ENCODE peak calls at places on chromosomes 13 and 19, in eight cellular contexts. O is PC-9, U is dorsolateral prefrontal cortex, H is left ventricle myocardium inferior, A is uterus, Z is endodermal cell, Y is cardiac fibroblast, V is stomach. B is an unnamed sample.

GRCh38 chr19:29663861-29664752 is 1.2 kb upstream of the PLEKHF1 start:
- DNase-seq in O (peak; percentile 92), U (no peak), H (no peak), A (no peak), Z (no peak), Y (no peak), V (no peak), B (peak; percentile 52)

GRCh38 chr13:105139380-105140285 is 1395.8 kb downstream of the EFNB2 start:
- DNase-seq in O (peak; percentile 77), U (no peak), H (peak; percentile 26), A (no peak), Z (peak; percentile 59), Y (peak; percentile 50), V (peak; percentile 27), B (peak; percentile 8)

GRCh38 chr19:22515435-22515834 is 93.3 kb upstream of the ZNF98 start:
- DNase-seq in O (no peak), U (no peak), H (no peak), A (no peak), Z (no peak), Y (no peak), V (no peak), B (no peak)

GRCh38 chr13:90039516-90039915 is 1308.0 kb upstream of the MIR17HG start:
- DNase-seq in O (no peak), U (no peak), H (no peak), A (no peak), Z (no peak), Y (no peak), V (no peak), B (no peak)

GRCh38 chr13:94119360-94119936 is 360.0 kb downstream of the DCT start:
- DNase-seq in O (no peak), U (no peak), H (no peak), A (no peak), Z (no peak), Y (no peak), V (peak; percentile 45), B (no peak)

GRCh38 chr19:17855333-17856152 is 4.2 kb upstream of the RPL18A start:
- DNase-seq in O (peak; percentile 65), U (peak; percentile 89), H (peak; percentile 85), A (peak; percentile 87), Z (peak; percentile 98), Y (peak; percentile 76), V (peak; percentile 93), B (peak; percentile 75)

GRCh38 chr13:57630661-57631606 is 610 bp upstream of the PCDH17 start:
- DNase-seq in O (no peak), U (no peak), H (no peak), A (no peak), Z (peak; percentile 57), Y (peak; percentile 46), V (no peak), B (no peak)

GRCh38 chr19:9039728-9040127 is 29.5 kb upstream of the MUC16 start:
- DNase-seq in O (peak; percentile 69), U (no peak), H (no peak), A (no peak), Z (no peak), Y (no peak), V (no peak), B (no peak)

GRCh38 chr19:29285878-29286277 is 72.9 kb upstream of the UQCRFS1 start:
- DNase-seq in O (no peak), U (no peak), H (no peak), A (peak; percentile 20), Z (peak; percentile 85), Y (no peak), V (no peak), B (no peak)

GRCh38 chr13:60753641-60754040 is 356.6 kb downstream of the TDRD3 start:
- DNase-seq in O (no peak), U (no peak), H (no peak), A (no peak), Z (no peak), Y (no peak), V (no peak), B (no peak)

GRCh38 chr13:95256086-95256485 is 45.2 kb downstream of the ABCC4 start:
- DNase-seq in O (peak; percentile 100), U (no peak), H (no peak), A (no peak), Z (no peak), Y (peak; percentile 97), V (no peak), B (peak; percentile 93)

GRCh38 chr13:100022798-100023197 is 41.2 kb downstream of the ZIC2 start:
- DNase-seq in O (no peak), U (no peak), H (no peak), A (no peak), Z (no peak), Y (peak; percentile 1), V (no peak), B (no peak)

GRCh38 chr19:7902796-7903243 is 857 bp upstream of the MAP2K7 start:
- DNase-seq in O (no peak), U (no peak), H (no peak), A (peak; percentile 39), Z (peak; percentile 65), Y (no peak), V (no peak), B (no peak)

GRCh38 chr13:40152145-40152544 is 496.7 kb downstream of the COG6 start:
- DNase-seq in O (no peak), U (no peak), H (no peak), A (no peak), Z (no peak), Y (peak; percentile 97), V (no peak), B (peak; percentile 96)

GRCh38 chr13:101529419-101529818 is 76.9 kb downstream of the ITGBL1 start:
- DNase-seq in O (no peak), U (no peak), H (no peak), A (no peak), Z (no peak), Y (peak; percentile 88), V (no peak), B (peak; percentile 99)

GRCh38 chr19:55247621-55248099 is 11.2 kb downstream of the PPP6R1 start:
- DNase-seq in O (peak; percentile 93), U (no peak), H (peak; percentile 56), A (no peak), Z (no peak), Y (peak; percentile 62), V (no peak), B (peak; percentile 44)

GRCh38 chr13:74194856-74195255 is 60.7 kb upstream of the KLF12 start:
- DNase-seq in O (no peak), U (no peak), H (no peak), A (no peak), Z (no peak), Y (no peak), V (no peak), B (no peak)

GRCh38 chr19:7434391-7434790 is 54.4 kb downstream of the PEX11G start:
- DNase-seq in O (no peak), U (no peak), H (no peak), A (no peak), Z (no peak), Y (no peak), V (no peak), B (no peak)

GRCh38 chr19:48419158-48419920 is 25.9 kb downstream of the GRIN2D start:
- DNase-seq in O (no peak), U (no peak), H (peak; percentile 43), A (no peak), Z (peak; percentile 90), Y (peak; percentile 36), V (peak; percentile 49), B (peak; percentile 57)

GRCh38 chr19:18135712-18136584 is 17.0 kb upstream of the PIK3R2 start:
- DNase-seq in O (no peak), U (no peak), H (no peak), A (no peak), Z (no peak), Y (no peak), V (no peak), B (no peak)

GRCh38 chr13:80873589-80873988 is 532.7 kb upstream of the SPRY2 start:
- DNase-seq in O (no peak), U (no peak), H (no peak), A (no peak), Z (no peak), Y (peak; percentile 9), V (no peak), B (peak; percentile 4)

GRCh38 chr19:54551950-54552912 is 21.4 kb upstream of the LILRA2 start:
- DNase-seq in O (no peak), U (no peak), H (peak; percentile 28), A (no peak), Z (no peak), Y (no peak), V (no peak), B (no peak)

GRCh38 chr13:113584205-113584869 is at the start of gene TFDP1:
- DNase-seq in O (peak; percentile 81), U (peak; percentile 52), H (peak; percentile 74), A (peak; percentile 62), Z (peak; percentile 94), Y (peak; percentile 87), V (peak; percentile 78), B (peak; percentile 82)

GRCh38 chr19:16263115-16263839 is 61.3 kb upstream of the KLF2 start:
- DNase-seq in O (no peak), U (no peak), H (no peak), A (no peak), Z (no peak), Y (no peak), V (no peak), B (no peak)

GRCh38 chr19:50490991-50491472 is 14.4 kb upstream of the GARIN5A start:
- DNase-seq in O (no peak), U (no peak), H (no peak), A (no peak), Z (no peak), Y (no peak), V (no peak), B (no peak)
- H3K4me3 ChIP-seq in O (no peak overlapping the region), U (peak overlapping the region; percentile 33), H (no peak overlapping the region), A (no peak overlapping the region), Z (no peak overlapping the region), Y (no peak overlapping the region), V (no peak overlapping the region), B (no peak overlapping the region)

GRCh38 chr13:45468676-45469075 is 3.9 kb downstream of the COG3 start:
- DNase-seq in O (peak; percentile 38), U (no peak), H (no peak), A (no peak), Z (no peak), Y (peak; percentile 2), V (no peak), B (peak; percentile 31)

GRCh38 chr13:45474584-45475454 is 10.1 kb downstream of the COG3 start:
- DNase-seq in O (no peak), U (no peak), H (no peak), A (no peak), Z (no peak), Y (no peak), V (no peak), B (no peak)

GRCh38 chr13:45472171-45472705 is 7.5 kb downstream of the COG3 start:
- DNase-seq in O (no peak), U (no peak), H (no peak), A (no peak), Z (no peak), Y (peak; percentile 32), V (no peak), B (peak; percentile 41)

GRCh38 chr13:45473627-45474026 is 8.9 kb downstream of the COG3 start:
- DNase-seq in O (no peak), U (no peak), H (no peak), A (no peak), Z (peak; percentile 65), Y (no peak), V (no peak), B (peak; percentile 24)
- TF ChIP-seq CTCF in O (peak; percentile 15), U (no peak), H (peak; percentile 20), A (no peak), Z (peak; percentile 78), Y (peak; percentile 26), V (no peak), B (peak; percentile 44)

GRCh38 chr19:12788025-12788681 is 3.1 kb upstream of the JUNB start:
- DNase-seq in O (peak; percentile 19), U (no peak), H (no peak), A (no peak), Z (no peak), Y (no peak), V (no peak), B (no peak)
- H3K4me3 ChIP-seq in O (peak overlapping the region; percentile 73), U (peak overlapping the region; percentile 91), H (peak overlapping the region; percentile 76), A (peak overlapping the region; percentile 84), Z (no peak overlapping the region), Y (no peak overlapping the region), V (peak overlapping the region; percentile 79), B (no peak overlapping the region)

GRCh38 chr19:19154768-19155494 is 15.1 kb downstream of the MEF2B start:
- DNase-seq in O (no peak), U (no peak), H (no peak), A (no peak), Z (no peak), Y (no peak), V (no peak), B (no peak)
- TF ChIP-seq CTCF in O (no peak), U (no peak), H (no peak), A (no peak), Z (no peak), Y (no peak), V (no peak), B (no peak)